ENCODE peak calls at places on chromosome 14, in nine cellular contexts. One of them, this sample, is unnamed.

GRCh38 chr14:72479471-72479931 is 414.4 kb downstream of the DPF3 start:
- DNase-seq in posterior cingulate gyrus: no peak
- DNase-seq in cardiac fibroblast: no peak
- DNase-seq in stimulated activated CD4-positive, alpha-beta T cell treated with anti-CD3 and anti-CD28 coated beads, Interleukin-1b, Interleukin-23, amount 100 ng/mL, for 24 hours: no peak
- DNase-seq in T follicular helper cell: no peak
- DNase-seq in foreskin melanocyte: no peak
- DNase-seq in AG09319: no peak
- DNase-seq in AG09309: no peak
- DNase-seq in stimulated activated CD8-positive, alpha-beta memory T cell treated with anti-CD3 and anti-CD28 coated beads, Interleukin-7, amount 100 ng/mL, for 48 hours: no peak
- DNase-seq in this sample: no peak

GRCh38 chr14:74977164-74977900 is 21.9 kb upstream of the PGF start:
- DNase-seq in stimulated activated CD4-positive, alpha-beta T cell treated with anti-CD3 and anti-CD28 coated beads, Interleukin-1b, Interleukin-23, amount 100 ng/mL, for 24 hours: no peak
- DNase-seq in foreskin melanocyte: no peak
- DNase-seq in AG09309: no peak
- DNase-seq in posterior cingulate gyrus: no peak
- DNase-seq in AG09319: no peak
- DNase-seq in T follicular helper cell: no peak
- DNase-seq in stimulated activated CD8-positive, alpha-beta memory T cell treated with anti-CD3 and anti-CD28 coated beads, Interleukin-7, amount 100 ng/mL, for 48 hours: no peak
- DNase-seq in cardiac fibroblast: no peak
- DNase-seq in this sample: peak; percentile 64

GRCh38 chr14:36503771-36504741 is 16.0 kb downstream of the NKX2-1 start:
- DNase-seq in stimulated activated CD4-positive, alpha-beta T cell treated with anti-CD3 and anti-CD28 coated beads, Interleukin-1b, Interleukin-23, amount 100 ng/mL, for 24 hours: no peak
- DNase-seq in AG09309: no peak
- DNase-seq in AG09319: no peak
- DNase-seq in cardiac fibroblast: no peak
- DNase-seq in posterior cingulate gyrus: no peak
- DNase-seq in T follicular helper cell: no peak
- DNase-seq in foreskin melanocyte: no peak
- DNase-seq in stimulated activated CD8-positive, alpha-beta memory T cell treated with anti-CD3 and anti-CD28 coated beads, Interleukin-7, amount 100 ng/mL, for 48 hours: no peak
- DNase-seq in this sample: no peak

GRCh38 chr14:73227812-73228781 is 9.2 kb upstream of the PAPLN start:
- DNase-seq in stimulated activated CD4-positive, alpha-beta T cell treated with anti-CD3 and anti-CD28 coated beads, Interleukin-1b, Interleukin-23, amount 100 ng/mL, for 24 hours: no peak
- DNase-seq in AG09319: peak; percentile 57
- DNase-seq in posterior cingulate gyrus: no peak
- DNase-seq in foreskin melanocyte: no peak
- DNase-seq in T follicular helper cell: no peak
- DNase-seq in cardiac fibroblast: peak; percentile 96
- DNase-seq in AG09309: no peak
- DNase-seq in stimulated activated CD8-positive, alpha-beta memory T cell treated with anti-CD3 and anti-CD28 coated beads, Interleukin-7, amount 100 ng/mL, for 48 hours: no peak
- DNase-seq in this sample: peak; percentile 68

GRCh38 chr14:22387776-22388241 is 201.2 kb downstream of the DAD1 start:
- DNase-seq in posterior cingulate gyrus: no peak
- DNase-seq in AG09319: no peak
- DNase-seq in AG09309: no peak
- DNase-seq in cardiac fibroblast: no peak
- DNase-seq in foreskin melanocyte: no peak
- DNase-seq in stimulated activated CD4-positive, alpha-beta T cell treated with anti-CD3 and anti-CD28 coated beads, Interleukin-1b, Interleukin-23, amount 100 ng/mL, for 24 hours: no peak
- DNase-seq in T follicular helper cell: no peak
- DNase-seq in stimulated activated CD8-positive, alpha-beta memory T cell treated with anti-CD3 and anti-CD28 coated beads, Interleukin-7, amount 100 ng/mL, for 48 hours: no peak
- DNase-seq in this sample: peak; percentile 89

GRCh38 chr14:75738192-75738591 is 77.1 kb downstream of the TTLL5 start:
- DNase-seq in posterior cingulate gyrus: no peak
- DNase-seq in stimulated activated CD4-positive, alpha-beta T cell treated with anti-CD3 and anti-CD28 coated beads, Interleukin-1b, Interleukin-23, amount 100 ng/mL, for 24 hours: no peak
- DNase-seq in foreskin melanocyte: no peak
- DNase-seq in cardiac fibroblast: peak; percentile 62
- DNase-seq in AG09309: no peak
- DNase-seq in T follicular helper cell: no peak
- DNase-seq in stimulated activated CD8-positive, alpha-beta memory T cell treated with anti-CD3 and anti-CD28 coated beads, Interleukin-7, amount 100 ng/mL, for 48 hours: no peak
- DNase-seq in AG09319: no peak
- DNase-seq in this sample: no peak

GRCh38 chr14:52834440-52834842 is 43.0 kb upstream of the GNPNAT1 start:
- DNase-seq in foreskin melanocyte: peak; percentile 55
- DNase-seq in AG09319: no peak
- DNase-seq in stimulated activated CD4-positive, alpha-beta T cell treated with anti-CD3 and anti-CD28 coated beads, Interleukin-1b, Interleukin-23, amount 100 ng/mL, for 24 hours: no peak
- DNase-seq in cardiac fibroblast: peak; percentile 95
- DNase-seq in posterior cingulate gyrus: no peak
- DNase-seq in stimulated activated CD8-positive, alpha-beta memory T cell treated with anti-CD3 and anti-CD28 coated beads, Interleukin-7, amount 100 ng/mL, for 48 hours: no peak
- DNase-seq in AG09309: peak; percentile 48
- DNase-seq in T follicular helper cell: no peak
- DNase-seq in this sample: peak; percentile 39

GRCh38 chr14:23537351-23538048 is 14.1 kb downstream of the ZFHX2 start:
- DNase-seq in foreskin melanocyte: no peak
- DNase-seq in cardiac fibroblast: no peak
- DNase-seq in AG09309: no peak
- DNase-seq in AG09319: no peak
- DNase-seq in stimulated activated CD8-positive, alpha-beta memory T cell treated with anti-CD3 and anti-CD28 coated beads, Interleukin-7, amount 100 ng/mL, for 48 hours: no peak
- DNase-seq in stimulated activated CD4-positive, alpha-beta T cell treated with anti-CD3 and anti-CD28 coated beads, Interleukin-1b, Interleukin-23, amount 100 ng/mL, for 24 hours: no peak
- DNase-seq in T follicular helper cell: no peak
- DNase-seq in posterior cingulate gyrus: no peak
- DNase-seq in this sample: no peak

GRCh38 chr14:60508707-60509437 is at the start of gene SIX6:
- DNase-seq in stimulated activated CD8-positive, alpha-beta memory T cell treated with anti-CD3 and anti-CD28 coated beads, Interleukin-7, amount 100 ng/mL, for 48 hours: no peak
- DNase-seq in cardiac fibroblast: no peak
- DNase-seq in AG09319: no peak
- DNase-seq in foreskin melanocyte: no peak
- DNase-seq in stimulated activated CD4-positive, alpha-beta T cell treated with anti-CD3 and anti-CD28 coated beads, Interleukin-1b, Interleukin-23, amount 100 ng/mL, for 24 hours: no peak
- DNase-seq in T follicular helper cell: no peak
- DNase-seq in AG09309: no peak
- DNase-seq in posterior cingulate gyrus: no peak
- DNase-seq in this sample: no peak

GRCh38 chr14:68886109-68886434 is 93.0 kb downstream of the ACTN1 start:
- DNase-seq in stimulated activated CD4-positive, alpha-beta T cell treated with anti-CD3 and anti-CD28 coated beads, Interleukin-1b, Interleukin-23, amount 100 ng/mL, for 24 hours: no peak
- DNase-seq in stimulated activated CD8-positive, alpha-beta memory T cell treated with anti-CD3 and anti-CD28 coated beads, Interleukin-7, amount 100 ng/mL, for 48 hours: no peak
- DNase-seq in T follicular helper cell: no peak
- DNase-seq in foreskin melanocyte: no peak
- DNase-seq in posterior cingulate gyrus: no peak
- DNase-seq in AG09309: no peak
- DNase-seq in cardiac fibroblast: no peak
- DNase-seq in AG09319: no peak
- DNase-seq in this sample: no peak

GRCh38 chr14:89507926-89508460 is 91.0 kb upstream of the FOXN3 start:
- DNase-seq in AG09309: no peak
- DNase-seq in cardiac fibroblast: peak; percentile 44
- DNase-seq in posterior cingulate gyrus: no peak
- DNase-seq in stimulated activated CD4-positive, alpha-beta T cell treated with anti-CD3 and anti-CD28 coated beads, Interleukin-1b, Interleukin-23, amount 100 ng/mL, for 24 hours: no peak
- DNase-seq in AG09319: no peak
- DNase-seq in foreskin melanocyte: no peak
- DNase-seq in stimulated activated CD8-positive, alpha-beta memory T cell treated with anti-CD3 and anti-CD28 coated beads, Interleukin-7, amount 100 ng/mL, for 48 hours: no peak
- DNase-seq in T follicular helper cell: no peak
- DNase-seq in this sample: no peak

GRCh38 chr14:58746261-58746660 is 108.5 kb downstream of the DACT1 start:
- DNase-seq in posterior cingulate gyrus: no peak
- DNase-seq in foreskin melanocyte: no peak
- DNase-seq in AG09309: no peak
- DNase-seq in stimulated activated CD4-positive, alpha-beta T cell treated with anti-CD3 and anti-CD28 coated beads, Interleukin-1b, Interleukin-23, amount 100 ng/mL, for 24 hours: no peak
- DNase-seq in T follicular helper cell: no peak
- DNase-seq in cardiac fibroblast: peak; percentile 85
- DNase-seq in stimulated activated CD8-positive, alpha-beta memory T cell treated with anti-CD3 and anti-CD28 coated beads, Interleukin-7, amount 100 ng/mL, for 48 hours: no peak
- DNase-seq in AG09319: no peak
- DNase-seq in this sample: peak; percentile 19

GRCh38 chr14:61388173-61388975 is 67.0 kb downstream of the PRKCH start:
- DNase-seq in T follicular helper cell: no peak
- DNase-seq in AG09309: peak; percentile 2
- DNase-seq in stimulated activated CD8-positive, alpha-beta memory T cell treated with anti-CD3 and anti-CD28 coated beads, Interleukin-7, amount 100 ng/mL, for 48 hours: no peak
- DNase-seq in AG09319: no peak
- DNase-seq in foreskin melanocyte: peak; percentile 29
- DNase-seq in stimulated activated CD4-positive, alpha-beta T cell treated with anti-CD3 and anti-CD28 coated beads, Interleukin-1b, Interleukin-23, amount 100 ng/mL, for 24 hours: no peak
- DNase-seq in cardiac fibroblast: peak; percentile 66
- DNase-seq in posterior cingulate gyrus: no peak
- DNase-seq in this sample: no peak

GRCh38 chr14:57692671-57693070 is 173.2 kb downstream of the SLC35F4 start:
- DNase-seq in posterior cingulate gyrus: no peak
- DNase-seq in stimulated activated CD8-positive, alpha-beta memory T cell treated with anti-CD3 and anti-CD28 coated beads, Interleukin-7, amount 100 ng/mL, for 48 hours: no peak
- DNase-seq in cardiac fibroblast: peak; percentile 84
- DNase-seq in T follicular helper cell: no peak
- DNase-seq in AG09319: peak; percentile 37
- DNase-seq in AG09309: peak; percentile 33
- DNase-seq in stimulated activated CD4-positive, alpha-beta T cell treated with anti-CD3 and anti-CD28 coated beads, Interleukin-1b, Interleukin-23, amount 100 ng/mL, for 24 hours: no peak
- DNase-seq in foreskin melanocyte: peak; percentile 29
- DNase-seq in this sample: peak; percentile 55

GRCh38 chr14:63901434-63902085 is 48.8 kb downstream of the SYNE2 start:
- DNase-seq in foreskin melanocyte: no peak
- DNase-seq in AG09309: peak; percentile 74
- DNase-seq in T follicular helper cell: no peak
- DNase-seq in stimulated activated CD4-positive, alpha-beta T cell treated with anti-CD3 and anti-CD28 coated beads, Interleukin-1b, Interleukin-23, amount 100 ng/mL, for 24 hours: no peak
- DNase-seq in cardiac fibroblast: peak; percentile 84
- DNase-seq in posterior cingulate gyrus: no peak
- DNase-seq in stimulated activated CD8-positive, alpha-beta memory T cell treated with anti-CD3 and anti-CD28 coated beads, Interleukin-7, amount 100 ng/mL, for 48 hours: no peak
- DNase-seq in AG09319: peak; percentile 57
- DNase-seq in this sample: no peak

GRCh38 chr14:29039171-29039570 is 272.6 kb downstream of the FOXG1 start:
- DNase-seq in cardiac fibroblast: peak; percentile 18
- DNase-seq in AG09309: no peak
- DNase-seq in stimulated activated CD8-positive, alpha-beta memory T cell treated with anti-CD3 and anti-CD28 coated beads, Interleukin-7, amount 100 ng/mL, for 48 hours: no peak
- DNase-seq in AG09319: no peak
- DNase-seq in stimulated activated CD4-positive, alpha-beta T cell treated with anti-CD3 and anti-CD28 coated beads, Interleukin-1b, Interleukin-23, amount 100 ng/mL, for 24 hours: no peak
- DNase-seq in T follicular helper cell: no peak
- DNase-seq in posterior cingulate gyrus: no peak
- DNase-seq in foreskin melanocyte: no peak
- DNase-seq in this sample: no peak

GRCh38 chr14:75709207-75709812 is 48.3 kb downstream of the TTLL5 start:
- DNase-seq in stimulated activated CD8-positive, alpha-beta memory T cell treated with anti-CD3 and anti-CD28 coated beads, Interleukin-7, amount 100 ng/mL, for 48 hours: no peak
- DNase-seq in cardiac fibroblast: peak; percentile 91
- DNase-seq in foreskin melanocyte: peak; percentile 57
- DNase-seq in AG09309: peak; percentile 64
- DNase-seq in posterior cingulate gyrus: peak; percentile 43
- DNase-seq in T follicular helper cell: peak; percentile 45
- DNase-seq in AG09319: peak; percentile 57
- DNase-seq in stimulated activated CD4-positive, alpha-beta T cell treated with anti-CD3 and anti-CD28 coated beads, Interleukin-1b, Interleukin-23, amount 100 ng/mL, for 24 hours: peak; percentile 19
- DNase-seq in this sample: peak; percentile 67

GRCh38 chr14:100304825-100305445 is 1.3 kb downstream of the SLC25A29 start:
- DNase-seq in T follicular helper cell: no peak
- DNase-seq in cardiac fibroblast: peak; percentile 39
- DNase-seq in stimulated activated CD8-positive, alpha-beta memory T cell treated with anti-CD3 and anti-CD28 coated beads, Interleukin-7, amount 100 ng/mL, for 48 hours: no peak
- DNase-seq in foreskin melanocyte: no peak
- DNase-seq in AG09309: no peak
- DNase-seq in stimulated activated CD4-positive, alpha-beta T cell treated with anti-CD3 and anti-CD28 coated beads, Interleukin-1b, Interleukin-23, amount 100 ng/mL, for 24 hours: no peak
- DNase-seq in AG09319: no peak
- DNase-seq in posterior cingulate gyrus: no peak
- DNase-seq in this sample: peak; percentile 35

GRCh38 chr14:33967138-33967537 is 16.3 kb upstream of the EGLN3 start:
- DNase-seq in AG09309: no peak
- DNase-seq in foreskin melanocyte: no peak
- DNase-seq in posterior cingulate gyrus: no peak
- DNase-seq in stimulated activated CD4-positive, alpha-beta T cell treated with anti-CD3 and anti-CD28 coated beads, Interleukin-1b, Interleukin-23, amount 100 ng/mL, for 24 hours: no peak
- DNase-seq in cardiac fibroblast: no peak
- DNase-seq in T follicular helper cell: no peak
- DNase-seq in stimulated activated CD8-positive, alpha-beta memory T cell treated with anti-CD3 and anti-CD28 coated beads, Interleukin-7, amount 100 ng/mL, for 48 hours: no peak
- DNase-seq in AG09319: no peak
- DNase-seq in this sample: no peak

GRCh38 chr14:23609001-23609400 is 27.2 kb upstream of the DHRS2 start:
- DNase-seq in cardiac fibroblast: no peak
- DNase-seq in T follicular helper cell: no peak
- DNase-seq in foreskin melanocyte: no peak
- DNase-seq in AG09309: no peak
- DNase-seq in AG09319: no peak
- DNase-seq in stimulated activated CD4-positive, alpha-beta T cell treated with anti-CD3 and anti-CD28 coated beads, Interleukin-1b, Interleukin-23, amount 100 ng/mL, for 24 hours: no peak
- DNase-seq in stimulated activated CD8-positive, alpha-beta memory T cell treated with anti-CD3 and anti-CD28 coated beads, Interleukin-7, amount 100 ng/mL, for 48 hours: no peak
- DNase-seq in posterior cingulate gyrus: no peak
- DNase-seq in this sample: no peak

GRCh38 chr14:65231286-65231980 is 129.1 kb upstream of the MAX start:
- DNase-seq in stimulated activated CD8-positive, alpha-beta memory T cell treated with anti-CD3 and anti-CD28 coated beads, Interleukin-7, amount 100 ng/mL, for 48 hours: no peak
- DNase-seq in AG09319: no peak
- DNase-seq in AG09309: no peak
- DNase-seq in stimulated activated CD4-positive, alpha-beta T cell treated with anti-CD3 and anti-CD28 coated beads, Interleukin-1b, Interleukin-23, amount 100 ng/mL, for 24 hours: no peak
- DNase-seq in T follicular helper cell: no peak
- DNase-seq in cardiac fibroblast: no peak
- DNase-seq in posterior cingulate gyrus: no peak
- DNase-seq in foreskin melanocyte: no peak
- DNase-seq in this sample: no peak

GRCh38 chr14:24843999-24844398 is 205.9 kb downstream of the STXBP6 start:
- DNase-seq in AG09309: no peak
- DNase-seq in stimulated activated CD4-positive, alpha-beta T cell treated with anti-CD3 and anti-CD28 coated beads, Interleukin-1b, Interleukin-23, amount 100 ng/mL, for 24 hours: no peak
- DNase-seq in posterior cingulate gyrus: no peak
- DNase-seq in T follicular helper cell: no peak
- DNase-seq in AG09319: no peak
- DNase-seq in cardiac fibroblast: no peak
- DNase-seq in foreskin melanocyte: no peak
- DNase-seq in stimulated activated CD8-positive, alpha-beta memory T cell treated with anti-CD3 and anti-CD28 coated beads, Interleukin-7, amount 100 ng/mL, for 48 hours: no peak
- DNase-seq in this sample: no peak

GRCh38 chr14:21308479-21309237 is 28.8 kb downstream of the RPGRIP1 start:
- DNase-seq in foreskin melanocyte: peak; percentile 68
- DNase-seq in posterior cingulate gyrus: peak; percentile 16
- DNase-seq in stimulated activated CD8-positive, alpha-beta memory T cell treated with anti-CD3 and anti-CD28 coated beads, Interleukin-7, amount 100 ng/mL, for 48 hours: peak; percentile 46
- DNase-seq in AG09309: no peak
- DNase-seq in T follicular helper cell: peak; percentile 67
- DNase-seq in AG09319: no peak
- DNase-seq in cardiac fibroblast: peak; percentile 80
- DNase-seq in stimulated activated CD4-positive, alpha-beta T cell treated with anti-CD3 and anti-CD28 coated beads, Interleukin-1b, Interleukin-23, amount 100 ng/mL, for 24 hours: peak; percentile 49
- DNase-seq in this sample: peak; percentile 84

GRCh38 chr14:71247106-71247505 is 339.8 kb downstream of the PCNX1 start:
- DNase-seq in stimulated activated CD8-positive, alpha-beta memory T cell treated with anti-CD3 and anti-CD28 coated beads, Interleukin-7, amount 100 ng/mL, for 48 hours: no peak
- DNase-seq in stimulated activated CD4-positive, alpha-beta T cell treated with anti-CD3 and anti-CD28 coated beads, Interleukin-1b, Interleukin-23, amount 100 ng/mL, for 24 hours: no peak
- DNase-seq in foreskin melanocyte: no peak
- DNase-seq in posterior cingulate gyrus: no peak
- DNase-seq in AG09319: no peak
- DNase-seq in AG09309: no peak
- DNase-seq in cardiac fibroblast: peak; percentile 38
- DNase-seq in T follicular helper cell: no peak
- DNase-seq in this sample: no peak

GRCh38 chr14:92352158-92352985 is 29.4 kb downstream of the SLC24A4 start:
- DNase-seq in foreskin melanocyte: peak; percentile 52
- DNase-seq in T follicular helper cell: no peak
- DNase-seq in posterior cingulate gyrus: no peak
- DNase-seq in stimulated activated CD8-positive, alpha-beta memory T cell treated with anti-CD3 and anti-CD28 coated beads, Interleukin-7, amount 100 ng/mL, for 48 hours: no peak
- DNase-seq in stimulated activated CD4-positive, alpha-beta T cell treated with anti-CD3 and anti-CD28 coated beads, Interleukin-1b, Interleukin-23, amount 100 ng/mL, for 24 hours: no peak
- DNase-seq in cardiac fibroblast: peak; percentile 45
- DNase-seq in AG09309: no peak
- DNase-seq in AG09319: no peak
- DNase-seq in this sample: peak; percentile 53

GRCh38 chr14:92651106-92651792 is 97.2 kb downstream of the LGMN start:
- DNase-seq in AG09309: no peak
- DNase-seq in AG09319: no peak
- DNase-seq in stimulated activated CD4-positive, alpha-beta T cell treated with anti-CD3 and anti-CD28 coated beads, Interleukin-1b, Interleukin-23, amount 100 ng/mL, for 24 hours: no peak
- DNase-seq in T follicular helper cell: peak; percentile 52
- DNase-seq in cardiac fibroblast: no peak
- DNase-seq in posterior cingulate gyrus: no peak
- DNase-seq in foreskin melanocyte: no peak
- DNase-seq in stimulated activated CD8-positive, alpha-beta memory T cell treated with anti-CD3 and anti-CD28 coated beads, Interleukin-7, amount 100 ng/mL, for 48 hours: peak; percentile 72
- DNase-seq in this sample: no peak

GRCh38 chr14:105494606-105494929 is 3.5 kb downstream of the TEDC1 start:
- DNase-seq in foreskin melanocyte: no peak
- DNase-seq in stimulated activated CD4-positive, alpha-beta T cell treated with anti-CD3 and anti-CD28 coated beads, Interleukin-1b, Interleukin-23, amount 100 ng/mL, for 24 hours: no peak
- DNase-seq in cardiac fibroblast: no peak
- DNase-seq in stimulated activated CD8-positive, alpha-beta memory T cell treated with anti-CD3 and anti-CD28 coated beads, Interleukin-7, amount 100 ng/mL, for 48 hours: no peak
- DNase-seq in AG09309: no peak
- DNase-seq in T follicular helper cell: no peak
- DNase-seq in AG09319: no peak
- DNase-seq in posterior cingulate gyrus: no peak
- DNase-seq in this sample: no peak

GRCh38 chr14:94728950-94729349 is 41.0 kb downstream of the GSC start:
- DNase-seq in stimulated activated CD4-positive, alpha-beta T cell treated with anti-CD3 and anti-CD28 coated beads, Interleukin-1b, Interleukin-23, amount 100 ng/mL, for 24 hours: no peak
- DNase-seq in AG09319: no peak
- DNase-seq in T follicular helper cell: no peak
- DNase-seq in AG09309: no peak
- DNase-seq in foreskin melanocyte: no peak
- DNase-seq in cardiac fibroblast: no peak
- DNase-seq in stimulated activated CD8-positive, alpha-beta memory T cell treated with anti-CD3 and anti-CD28 coated beads, Interleukin-7, amount 100 ng/mL, for 48 hours: no peak
- DNase-seq in posterior cingulate gyrus: no peak
- DNase-seq in this sample: no peak

GRCh38 chr14:106843951-106844483 is 1317.6 kb downstream of the TMEM121 start:
- DNase-seq in AG09309: no peak
- DNase-seq in cardiac fibroblast: peak; percentile 40
- DNase-seq in AG09319: no peak
- DNase-seq in foreskin melanocyte: no peak
- DNase-seq in stimulated activated CD4-positive, alpha-beta T cell treated with anti-CD3 and anti-CD28 coated beads, Interleukin-1b, Interleukin-23, amount 100 ng/mL, for 24 hours: no peak
- DNase-seq in stimulated activated CD8-positive, alpha-beta memory T cell treated with anti-CD3 and anti-CD28 coated beads, Interleukin-7, amount 100 ng/mL, for 48 hours: no peak
- DNase-seq in posterior cingulate gyrus: no peak
- DNase-seq in T follicular helper cell: no peak
- DNase-seq in this sample: peak; percentile 63

GRCh38 chr14:96229315-96229714 is 24.7 kb downstream of the BDKRB2 start:
- DNase-seq in cardiac fibroblast: no peak
- DNase-seq in T follicular helper cell: no peak
- DNase-seq in stimulated activated CD4-positive, alpha-beta T cell treated with anti-CD3 and anti-CD28 coated beads, Interleukin-1b, Interleukin-23, amount 100 ng/mL, for 24 hours: no peak
- DNase-seq in AG09319: no peak
- DNase-seq in foreskin melanocyte: no peak
- DNase-seq in posterior cingulate gyrus: no peak
- DNase-seq in AG09309: no peak
- DNase-seq in stimulated activated CD8-positive, alpha-beta memory T cell treated with anti-CD3 and anti-CD28 coated beads, Interleukin-7, amount 100 ng/mL, for 48 hours: no peak
- DNase-seq in this sample: no peak

This sample was measured in SJCRH30.